ENCODE peak calls at places on chromosomes 13 and 19, in four cellular contexts. One of them, this sample, is unnamed.
A peak's percentile ranks its signal among the peaks of the same experiment; 100 is the strongest.

GRCh38 chr19:46428278-46429141 is at the start of gene PNMA8C:
- DNase-seq in lower lobe of right lung: peak; percentile 71
- DNase-seq in cardiac muscle cell: peak; percentile 72
- DNase-seq in heart right ventricle: peak; percentile 80
- DNase-seq in this sample: peak; percentile 82

GRCh38 chr13:100213576-100213975 is 124.7 kb downstream of the PCCA start:
- DNase-seq in heart right ventricle: no peak
- DNase-seq in lower lobe of right lung: no peak
- DNase-seq in cardiac muscle cell: no peak
- DNase-seq in this sample: no peak

GRCh38 chr13:51130348-51130747 is 19.3 kb upstream of the C13orf42 start:
- DNase-seq in heart right ventricle: no peak
- DNase-seq in lower lobe of right lung: no peak
- DNase-seq in cardiac muscle cell: no peak
- DNase-seq in this sample: no peak

GRCh38 chr19:7849631-7850428 is 19.8 kb downstream of the EVI5L start:
- DNase-seq in heart right ventricle: no peak
- DNase-seq in lower lobe of right lung: no peak
- DNase-seq in cardiac muscle cell: no peak
- DNase-seq in this sample: no peak

GRCh38 chr13:32284927-32285632 is 30.1 kb downstream of the ZAR1L start:
- DNase-seq in lower lobe of right lung: no peak
- DNase-seq in heart right ventricle: no peak
- DNase-seq in cardiac muscle cell: peak; percentile 73
- DNase-seq in this sample: no peak

GRCh38 chr13:25881946-25882574 is 169.8 kb downstream of the SHISA2 start:
- DNase-seq in cardiac muscle cell: no peak
- DNase-seq in heart right ventricle: no peak
- DNase-seq in lower lobe of right lung: no peak
- DNase-seq in this sample: no peak

GRCh38 chr13:34430294-34430693 is 511.8 kb upstream of the NBEA start:
- DNase-seq in cardiac muscle cell: no peak
- DNase-seq in lower lobe of right lung: no peak
- DNase-seq in heart right ventricle: no peak
- DNase-seq in this sample: no peak

GRCh38 chr13:35648109-35648508 is 171.6 kb upstream of the MAB21L1 start:
- DNase-seq in heart right ventricle: no peak
- DNase-seq in cardiac muscle cell: no peak
- DNase-seq in lower lobe of right lung: no peak
- DNase-seq in this sample: no peak

GRCh38 chr13:30978981-30979956 is 46.8 kb downstream of the TEX26 start:
- DNase-seq in cardiac muscle cell: peak; percentile 76
- DNase-seq in lower lobe of right lung: peak; percentile 66
- DNase-seq in heart right ventricle: peak; percentile 28
- DNase-seq in this sample: peak; percentile 77

GRCh38 chr13:74145249-74145970 is 11.2 kb upstream of the KLF12 start:
- DNase-seq in heart right ventricle: no peak
- DNase-seq in cardiac muscle cell: no peak
- DNase-seq in lower lobe of right lung: no peak
- DNase-seq in this sample: no peak

GRCh38 chr19:10286803-10287737 is at the start of gene ICAM4:
- DNase-seq in heart right ventricle: peak; percentile 90
- DNase-seq in lower lobe of right lung: peak; percentile 88
- DNase-seq in cardiac muscle cell: peak; percentile 71
- DNase-seq in this sample: peak; percentile 89

GRCh38 chr13:33229446-33230177 is 55.9 kb downstream of the STARD13 start:
- DNase-seq in cardiac muscle cell: no peak
- DNase-seq in lower lobe of right lung: no peak
- DNase-seq in heart right ventricle: no peak
- DNase-seq in this sample: no peak

DNA sequence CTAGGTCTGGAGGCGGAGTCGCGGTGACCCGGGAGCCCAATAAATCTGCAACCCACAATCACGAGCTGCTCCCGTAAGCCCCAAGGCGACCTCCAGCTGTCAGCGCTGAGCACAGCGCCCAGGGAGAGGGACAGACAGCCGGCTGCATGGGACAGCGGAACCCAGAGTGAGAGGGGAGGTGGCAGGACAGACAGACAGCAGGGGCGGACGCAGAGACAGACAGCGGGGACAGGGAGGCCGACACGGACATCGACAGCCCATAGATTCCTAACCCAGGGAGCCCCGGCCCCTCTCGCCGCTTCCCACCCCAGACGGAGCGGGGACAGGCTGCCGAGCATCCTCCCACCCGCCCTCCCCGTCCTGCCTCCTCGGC is at the start of gene SLC5A5:
- DNase-seq in cardiac muscle cell: no peak
- DNase-seq in lower lobe of right lung: no peak
- DNase-seq in heart right ventricle: no peak
- DNase-seq in this sample: no peak
- TF ChIP-seq CTCF in cardiac muscle cell: no peak
- TF ChIP-seq CTCF in lower lobe of right lung: no peak
- TF ChIP-seq CTCF in heart right ventricle: no peak
- TF ChIP-seq CTCF in this sample: no peak

DNA sequence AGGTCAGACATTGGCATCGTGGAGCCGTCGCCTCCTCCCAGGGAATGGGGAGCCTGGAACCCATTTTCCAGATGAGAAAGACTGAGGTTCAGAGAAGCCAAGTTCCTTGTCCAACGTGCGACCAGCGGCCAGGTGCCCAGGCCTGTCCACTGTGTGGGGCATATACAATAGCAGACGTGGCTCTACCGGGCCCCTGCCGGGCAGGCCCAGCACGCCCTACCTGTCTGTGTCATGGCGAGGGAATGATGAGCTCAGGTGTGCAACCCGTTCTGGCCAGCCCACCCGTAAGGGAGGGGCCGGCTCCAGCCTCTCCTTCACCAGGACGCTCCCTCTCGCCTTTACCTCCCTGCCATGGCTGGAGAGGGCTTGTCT is 837 bp downstream of the GNA15 start:
- DNase-seq in cardiac muscle cell: no peak
- DNase-seq in lower lobe of right lung: no peak
- DNase-seq in heart right ventricle: no peak
- DNase-seq in this sample: no peak
- H3K4me1 ChIP-seq in cardiac muscle cell: no peaks in the 10 kb centered on the region
- H3K4me1 ChIP-seq in lower lobe of right lung: peaks cover 41% of the 10 kb centered on the region
- H3K4me1 ChIP-seq in heart right ventricle: peaks cover 20% of the 10 kb centered on the region
- H3K4me1 ChIP-seq in this sample: peaks cover 18% of the 10 kb centered on the region

DNA sequence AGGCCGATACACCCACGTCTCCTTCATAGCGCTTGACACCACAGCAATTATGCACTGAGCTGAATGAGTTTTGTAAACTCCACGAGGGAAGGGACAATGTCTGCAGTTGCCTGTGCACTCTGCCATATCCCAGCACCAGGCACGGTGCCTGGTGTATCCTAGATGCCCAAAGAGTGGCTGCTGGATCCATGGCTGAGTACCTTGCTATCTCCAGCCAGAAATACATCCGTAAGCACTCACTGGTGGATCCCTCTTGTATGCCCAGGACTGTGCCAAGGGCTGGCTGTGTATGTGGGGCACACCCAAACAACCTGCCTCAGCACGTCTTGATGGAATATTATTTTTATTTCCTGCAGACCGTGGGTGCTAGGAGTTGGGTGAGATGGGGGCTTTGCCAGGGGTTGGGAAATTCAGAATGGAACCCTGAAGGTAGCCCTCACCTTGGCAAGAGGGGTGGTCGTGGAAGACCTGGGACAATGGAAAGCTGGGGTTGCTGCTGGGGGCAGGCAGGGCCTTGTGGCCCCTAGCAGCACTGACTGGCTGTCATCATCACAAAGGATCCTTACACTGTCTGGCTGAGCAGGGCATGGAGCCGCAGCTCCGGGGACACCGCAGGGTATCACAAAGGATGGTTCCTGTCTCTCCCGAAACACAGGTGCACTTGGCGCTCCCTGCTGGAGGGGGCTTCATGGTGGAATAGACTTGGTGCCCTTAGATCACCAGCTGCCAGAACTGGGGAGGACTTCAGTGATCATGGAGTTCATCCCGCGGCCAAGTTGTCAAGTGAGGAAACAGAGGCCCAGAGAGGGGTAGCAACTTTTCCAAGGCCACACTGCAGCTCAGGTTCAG is 131.3 kb downstream of the URI1 start:
- DNase-seq in heart right ventricle: no peak
- DNase-seq in cardiac muscle cell: no peak
- DNase-seq in lower lobe of right lung: peak; percentile 13
- DNase-seq in this sample: peak; percentile 48
- TF ChIP-seq CTCF in heart right ventricle: no peak
- TF ChIP-seq CTCF in cardiac muscle cell: no peak
- TF ChIP-seq CTCF in lower lobe of right lung: no peak
- TF ChIP-seq CTCF in this sample: no peak

GRCh38 chr19:35457173-35457572 is 9.1 kb downstream of the FFAR2 start:
- DNase-seq in lower lobe of right lung: no peak
- DNase-seq in cardiac muscle cell: no peak
- DNase-seq in heart right ventricle: no peak
- DNase-seq in this sample: no peak
- H3K4me1 ChIP-seq in lower lobe of right lung: peaks cover 30% of the 10 kb centered on the region
- H3K4me1 ChIP-seq in cardiac muscle cell: peaks cover under 1% of the 10 kb centered on the region
- H3K4me1 ChIP-seq in heart right ventricle: peaks cover 36% of the 10 kb centered on the region
- H3K4me1 ChIP-seq in this sample: peaks cover 28% of the 10 kb centered on the region

GRCh38 chr13:96963786-96964475 is 30.3 kb downstream of the OXGR1 start:
- DNase-seq in heart right ventricle: no peak
- DNase-seq in cardiac muscle cell: no peak
- DNase-seq in lower lobe of right lung: no peak
- DNase-seq in this sample: no peak
- TF ChIP-seq CTCF in heart right ventricle: no peak
- TF ChIP-seq CTCF in cardiac muscle cell: no peak
- TF ChIP-seq CTCF in lower lobe of right lung: no peak
- TF ChIP-seq CTCF in this sample: no peak

GRCh38 chr19:3496392-3497273 is 3.8 kb downstream of the DOHH start:
- DNase-seq in heart right ventricle: no peak
- DNase-seq in cardiac muscle cell: no peak
- DNase-seq in lower lobe of right lung: no peak
- DNase-seq in this sample: no peak
- H3K4me1 ChIP-seq in heart right ventricle: peaks cover 17% of the 10 kb centered on the region
- H3K4me1 ChIP-seq in cardiac muscle cell: peaks cover 4% of the 10 kb centered on the region
- H3K4me1 ChIP-seq in lower lobe of right lung: peaks cover 11% of the 10 kb centered on the region
- H3K4me1 ChIP-seq in this sample: peaks cover 11% of the 10 kb centered on the region

DNA sequence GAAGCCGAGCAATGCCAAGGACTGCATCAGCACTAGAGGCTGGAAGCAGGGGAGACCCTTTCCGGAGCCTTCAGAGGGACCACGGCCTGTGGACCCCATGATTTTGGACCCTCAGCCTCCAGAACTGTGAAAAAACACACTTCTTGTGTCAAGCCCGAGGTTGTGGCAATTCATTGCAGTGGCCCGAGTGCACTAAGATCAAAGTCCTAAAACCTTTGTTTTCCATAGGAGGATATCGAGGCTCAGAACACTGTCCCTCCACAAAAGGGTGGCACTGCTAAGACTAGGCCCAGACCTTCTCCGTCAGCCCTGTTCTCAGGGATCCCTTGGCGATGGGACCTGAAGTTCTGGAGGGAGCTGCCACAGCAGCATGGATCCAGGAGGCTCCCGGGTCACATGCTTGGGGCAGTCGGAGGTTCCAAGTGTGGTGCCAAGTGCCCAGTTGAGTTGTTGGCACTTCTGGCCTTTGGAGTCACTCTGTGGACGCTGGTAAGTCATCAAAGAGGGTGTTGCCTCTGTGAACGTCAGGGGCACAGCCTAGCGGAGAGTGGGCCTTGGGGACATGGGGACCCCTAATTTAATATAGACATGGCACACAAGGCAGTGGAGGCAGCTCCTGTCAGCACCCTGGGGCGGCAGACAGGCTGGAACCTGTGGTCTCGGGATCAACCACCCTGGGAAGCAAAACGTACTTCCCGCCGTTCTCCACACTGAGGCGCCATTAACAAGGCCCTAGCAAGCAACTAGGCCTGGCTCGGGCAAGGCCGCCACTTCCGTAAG is 199.2 kb downstream of the COL4A1 start:
- DNase-seq in cardiac muscle cell: no peak
- DNase-seq in heart right ventricle: no peak
- DNase-seq in lower lobe of right lung: no peak
- DNase-seq in this sample: no peak
- TF ChIP-seq CTCF in cardiac muscle cell: peak; percentile 11
- TF ChIP-seq CTCF in heart right ventricle: no peak
- TF ChIP-seq CTCF in lower lobe of right lung: peak; percentile 37
- TF ChIP-seq CTCF in this sample: peak; percentile 35

DNA sequence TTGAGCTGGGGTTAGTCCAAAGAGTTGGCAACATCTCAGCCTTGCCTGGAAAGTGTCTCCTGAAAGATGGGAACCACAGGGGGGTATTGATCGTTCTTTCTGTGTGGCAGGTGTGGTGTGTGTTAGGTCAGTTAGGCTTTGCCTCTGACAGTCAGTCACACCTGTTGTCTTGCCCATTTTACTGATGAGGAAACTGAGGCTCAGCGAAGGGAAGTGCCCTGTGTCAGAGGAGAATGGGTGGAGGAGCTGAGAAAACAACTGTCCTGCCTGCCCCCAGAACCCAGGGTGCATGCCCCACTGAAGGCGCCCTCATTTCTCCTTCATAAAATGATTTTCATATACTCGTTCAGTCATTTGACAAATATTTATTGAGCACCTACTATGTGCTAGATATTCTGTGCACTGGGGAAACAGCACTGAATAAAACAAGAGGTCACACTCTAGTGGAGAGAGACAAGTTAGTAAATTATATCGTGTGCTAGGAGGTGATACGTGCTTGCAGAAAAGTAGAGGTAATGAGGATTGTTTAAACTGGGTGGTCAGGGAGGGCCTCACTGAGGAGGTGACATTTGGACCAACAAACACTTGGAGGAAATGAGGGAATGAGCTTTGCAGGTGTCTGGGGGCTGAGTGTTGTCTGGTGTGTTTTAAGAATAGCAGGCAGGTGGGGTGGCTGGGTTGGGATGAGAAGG is 1.6 kb downstream of the FXYD5 start:
- DNase-seq in cardiac muscle cell: no peak
- DNase-seq in heart right ventricle: no peak
- DNase-seq in lower lobe of right lung: no peak
- DNase-seq in this sample: no peak
- H3K4me1 ChIP-seq in cardiac muscle cell: peaks cover 6% of the 10 kb centered on the region
- H3K4me1 ChIP-seq in heart right ventricle: peaks cover 38% of the 10 kb centered on the region
- H3K4me1 ChIP-seq in lower lobe of right lung: peaks cover 21% of the 10 kb centered on the region
- H3K4me1 ChIP-seq in this sample: peaks cover 9% of the 10 kb centered on the region

GRCh38 chr13:66693656-66694055 is 536.5 kb downstream of the PCDH9 start:
- DNase-seq in cardiac muscle cell: no peak
- DNase-seq in heart right ventricle: no peak
- DNase-seq in lower lobe of right lung: no peak
- DNase-seq in this sample: no peak

GRCh38 chr13:66691149-66691548 is 539.0 kb downstream of the PCDH9 start:
- DNase-seq in heart right ventricle: no peak
- DNase-seq in cardiac muscle cell: no peak
- DNase-seq in lower lobe of right lung: no peak
- DNase-seq in this sample: no peak

GRCh38 chr13:66689628-66690027 is 540.5 kb downstream of the PCDH9 start:
- DNase-seq in lower lobe of right lung: no peak
- DNase-seq in cardiac muscle cell: no peak
- DNase-seq in heart right ventricle: no peak
- DNase-seq in this sample: no peak

DNA sequence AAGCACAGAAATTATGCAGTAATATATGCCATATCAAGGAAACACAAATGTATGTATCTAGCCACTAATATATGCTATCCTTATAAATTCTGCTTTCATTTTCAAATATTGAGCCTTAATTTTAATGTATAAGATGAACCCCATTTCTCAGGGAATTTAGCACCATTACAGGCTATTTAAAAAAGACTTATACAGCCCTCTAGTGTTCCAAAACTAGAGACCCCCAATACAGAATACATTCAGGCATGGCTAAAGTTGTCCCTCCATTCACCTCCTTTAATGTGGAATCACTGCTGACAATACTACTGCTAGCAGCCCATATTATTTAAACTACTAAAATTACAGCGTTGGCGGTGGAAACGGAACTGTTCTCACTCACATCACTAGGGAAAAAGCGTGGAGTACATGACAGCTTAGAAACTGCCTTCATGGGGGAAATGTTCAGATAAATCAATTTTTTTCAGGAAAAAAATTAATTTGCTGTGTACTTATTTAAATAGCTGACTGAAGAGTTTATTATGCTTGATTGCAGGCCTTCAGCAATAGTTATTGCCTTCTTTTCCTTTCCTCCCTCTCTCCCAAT is 541.0 kb downstream of the PCDH9 start:
- DNase-seq in cardiac muscle cell: peak; percentile 27
- DNase-seq in lower lobe of right lung: no peak
- DNase-seq in heart right ventricle: no peak
- DNase-seq in this sample: no peak
- TF ChIP-seq CTCF in cardiac muscle cell: peak; percentile 42
- TF ChIP-seq CTCF in lower lobe of right lung: no peak
- TF ChIP-seq CTCF in heart right ventricle: no peak
- TF ChIP-seq CTCF in this sample: no peak